ENCODE peak calls at places on chromosomes 7 and 10, in five cellular contexts. One of them, this sample, is unnamed.

GRCh38 chr10:72007246-72007892 is 43.2 kb downstream of the CHST3 start:
- DNase-seq in GM04504: no peak
- DNase-seq in stimulated activated CD4-positive, alpha-beta T cell treated with anti-CD3 and anti-CD28 coated beads, TNF-alpha, amount 100 ng/mL, for 4 hours: no peak
- DNase-seq in aorta: no peak
- DNase-seq in activated gamma-delta T cell treated with Interleukin-2 at 50 U/mL for 16 hours: no peak
- DNase-seq in this sample: no peak

GRCh38 chr10:119355930-119356329 is 148.6 kb downstream of the GRK5 start:
- DNase-seq in GM04504: no peak
- DNase-seq in stimulated activated CD4-positive, alpha-beta T cell treated with anti-CD3 and anti-CD28 coated beads, TNF-alpha, amount 100 ng/mL, for 4 hours: no peak
- DNase-seq in aorta: no peak
- DNase-seq in activated gamma-delta T cell treated with Interleukin-2 at 50 U/mL for 16 hours: no peak
- DNase-seq in this sample: no peak

GRCh38 chr7:99407849-99408346 is 499 bp downstream of the PDAP1 start:
- DNase-seq in GM04504: peak; percentile 58
- DNase-seq in stimulated activated CD4-positive, alpha-beta T cell treated with anti-CD3 and anti-CD28 coated beads, TNF-alpha, amount 100 ng/mL, for 4 hours: peak; percentile 25
- DNase-seq in aorta: peak; percentile 94
- DNase-seq in activated gamma-delta T cell treated with Interleukin-2 at 50 U/mL for 16 hours: peak; percentile 28
- DNase-seq in this sample: peak; percentile 9

GRCh38 chr7:53121374-53121773 is 85.9 kb downstream of the POM121L12 start:
- DNase-seq in GM04504: no peak
- DNase-seq in stimulated activated CD4-positive, alpha-beta T cell treated with anti-CD3 and anti-CD28 coated beads, TNF-alpha, amount 100 ng/mL, for 4 hours: no peak
- DNase-seq in aorta: no peak
- DNase-seq in activated gamma-delta T cell treated with Interleukin-2 at 50 U/mL for 16 hours: no peak
- DNase-seq in this sample: no peak

GRCh38 chr7:106418094-106418493 is 133.3 kb upstream of the NAMPT start:
- DNase-seq in GM04504: no peak
- DNase-seq in stimulated activated CD4-positive, alpha-beta T cell treated with anti-CD3 and anti-CD28 coated beads, TNF-alpha, amount 100 ng/mL, for 4 hours: no peak
- DNase-seq in aorta: no peak
- DNase-seq in activated gamma-delta T cell treated with Interleukin-2 at 50 U/mL for 16 hours: no peak
- DNase-seq in this sample: no peak

GRCh38 chr10:117590516-117590915 is 48.0 kb downstream of the EMX2 start:
- DNase-seq in GM04504: no peak
- DNase-seq in stimulated activated CD4-positive, alpha-beta T cell treated with anti-CD3 and anti-CD28 coated beads, TNF-alpha, amount 100 ng/mL, for 4 hours: no peak
- DNase-seq in aorta: no peak
- DNase-seq in activated gamma-delta T cell treated with Interleukin-2 at 50 U/mL for 16 hours: no peak
- DNase-seq in this sample: no peak

GRCh38 chr10:16646474-16647059 is 124.9 kb upstream of the C1QL3 start:
- DNase-seq in GM04504: no peak
- DNase-seq in stimulated activated CD4-positive, alpha-beta T cell treated with anti-CD3 and anti-CD28 coated beads, TNF-alpha, amount 100 ng/mL, for 4 hours: no peak
- DNase-seq in aorta: no peak
- DNase-seq in activated gamma-delta T cell treated with Interleukin-2 at 50 U/mL for 16 hours: no peak
- DNase-seq in this sample: no peak

GRCh38 chr7:113078321-113078720 is 8.3 kb downstream of the GPR85 start:
- DNase-seq in GM04504: no peak
- DNase-seq in stimulated activated CD4-positive, alpha-beta T cell treated with anti-CD3 and anti-CD28 coated beads, TNF-alpha, amount 100 ng/mL, for 4 hours: no peak
- DNase-seq in aorta: no peak
- DNase-seq in activated gamma-delta T cell treated with Interleukin-2 at 50 U/mL for 16 hours: no peak
- DNase-seq in this sample: no peak

GRCh38 chr10:77350134-77350533 is 287.5 kb downstream of the KCNMA1 start:
- DNase-seq in GM04504: no peak
- DNase-seq in stimulated activated CD4-positive, alpha-beta T cell treated with anti-CD3 and anti-CD28 coated beads, TNF-alpha, amount 100 ng/mL, for 4 hours: no peak
- DNase-seq in aorta: no peak
- DNase-seq in activated gamma-delta T cell treated with Interleukin-2 at 50 U/mL for 16 hours: no peak
- DNase-seq in this sample: no peak

GRCh38 chr7:67019562-67020390 is 23.1 kb downstream of the TYW1 start:
- DNase-seq in GM04504: peak; percentile 35
- DNase-seq in stimulated activated CD4-positive, alpha-beta T cell treated with anti-CD3 and anti-CD28 coated beads, TNF-alpha, amount 100 ng/mL, for 4 hours: no peak
- DNase-seq in aorta: no peak
- DNase-seq in activated gamma-delta T cell treated with Interleukin-2 at 50 U/mL for 16 hours: no peak
- DNase-seq in this sample: no peak

GRCh38 chr7:317643-318405 is 27.9 kb downstream of the FOXL3 start:
- DNase-seq in GM04504: no peak
- DNase-seq in stimulated activated CD4-positive, alpha-beta T cell treated with anti-CD3 and anti-CD28 coated beads, TNF-alpha, amount 100 ng/mL, for 4 hours: no peak
- DNase-seq in aorta: peak; percentile 12
- DNase-seq in activated gamma-delta T cell treated with Interleukin-2 at 50 U/mL for 16 hours: no peak
- DNase-seq in this sample: no peak

GRCh38 chr7:79692015-79692414 is 238.5 kb upstream of the MAGI2 start:
- DNase-seq in GM04504: peak; percentile 24
- DNase-seq in stimulated activated CD4-positive, alpha-beta T cell treated with anti-CD3 and anti-CD28 coated beads, TNF-alpha, amount 100 ng/mL, for 4 hours: no peak
- DNase-seq in aorta: no peak
- DNase-seq in activated gamma-delta T cell treated with Interleukin-2 at 50 U/mL for 16 hours: no peak
- DNase-seq in this sample: no peak

GRCh38 chr7:137399827-137400823 is 56.6 kb upstream of the PTN start:
- DNase-seq in GM04504: no peak
- DNase-seq in stimulated activated CD4-positive, alpha-beta T cell treated with anti-CD3 and anti-CD28 coated beads, TNF-alpha, amount 100 ng/mL, for 4 hours: no peak
- DNase-seq in aorta: no peak
- DNase-seq in activated gamma-delta T cell treated with Interleukin-2 at 50 U/mL for 16 hours: no peak
- DNase-seq in this sample: no peak

GRCh38 chr7:65338346-65338745 is 35.3 kb upstream of the ZNF92 start:
- DNase-seq in GM04504: no peak
- DNase-seq in stimulated activated CD4-positive, alpha-beta T cell treated with anti-CD3 and anti-CD28 coated beads, TNF-alpha, amount 100 ng/mL, for 4 hours: no peak
- DNase-seq in aorta: no peak
- DNase-seq in activated gamma-delta T cell treated with Interleukin-2 at 50 U/mL for 16 hours: no peak
- DNase-seq in this sample: no peak

GRCh38 chr10:69045441-69046300 is 42.2 kb upstream of the SRGN start:
- DNase-seq in GM04504: no peak
- DNase-seq in stimulated activated CD4-positive, alpha-beta T cell treated with anti-CD3 and anti-CD28 coated beads, TNF-alpha, amount 100 ng/mL, for 4 hours: no peak
- DNase-seq in aorta: no peak
- DNase-seq in activated gamma-delta T cell treated with Interleukin-2 at 50 U/mL for 16 hours: no peak
- DNase-seq in this sample: peak; percentile 34

GRCh38 chr10:1133495-1134045 is 77.4 kb downstream of the WDR37 start:
- DNase-seq in GM04504: no peak
- DNase-seq in stimulated activated CD4-positive, alpha-beta T cell treated with anti-CD3 and anti-CD28 coated beads, TNF-alpha, amount 100 ng/mL, for 4 hours: no peak
- DNase-seq in aorta: no peak
- DNase-seq in activated gamma-delta T cell treated with Interleukin-2 at 50 U/mL for 16 hours: no peak
- DNase-seq in this sample: no peak

GRCh38 chr7:33932832-33933468 is 27.6 kb downstream of the BMPER start:
- DNase-seq in GM04504: peak; percentile 90
- DNase-seq in stimulated activated CD4-positive, alpha-beta T cell treated with anti-CD3 and anti-CD28 coated beads, TNF-alpha, amount 100 ng/mL, for 4 hours: peak; percentile 21
- DNase-seq in aorta: peak; percentile 92
- DNase-seq in activated gamma-delta T cell treated with Interleukin-2 at 50 U/mL for 16 hours: peak; percentile 36
- DNase-seq in this sample: peak; percentile 30

GRCh38 chr10:133258066-133258817 is 18.4 kb downstream of the ADAM8 start:
- DNase-seq in GM04504: no peak
- DNase-seq in stimulated activated CD4-positive, alpha-beta T cell treated with anti-CD3 and anti-CD28 coated beads, TNF-alpha, amount 100 ng/mL, for 4 hours: no peak
- DNase-seq in aorta: no peak
- DNase-seq in activated gamma-delta T cell treated with Interleukin-2 at 50 U/mL for 16 hours: peak; percentile 22
- DNase-seq in this sample: no peak

GRCh38 chr7:89760690-89761089 is 393.6 kb upstream of the STEAP1 start:
- DNase-seq in GM04504: no peak
- DNase-seq in stimulated activated CD4-positive, alpha-beta T cell treated with anti-CD3 and anti-CD28 coated beads, TNF-alpha, amount 100 ng/mL, for 4 hours: no peak
- DNase-seq in aorta: peak; percentile 31
- DNase-seq in activated gamma-delta T cell treated with Interleukin-2 at 50 U/mL for 16 hours: no peak
- DNase-seq in this sample: no peak

GRCh38 chr10:122786269-122786668 is 59.4 kb downstream of the CUZD1 start:
- DNase-seq in GM04504: peak; percentile 0
- DNase-seq in stimulated activated CD4-positive, alpha-beta T cell treated with anti-CD3 and anti-CD28 coated beads, TNF-alpha, amount 100 ng/mL, for 4 hours: no peak
- DNase-seq in aorta: no peak
- DNase-seq in activated gamma-delta T cell treated with Interleukin-2 at 50 U/mL for 16 hours: no peak
- DNase-seq in this sample: no peak

GRCh38 chr10:523925-524324 is 165.5 kb downstream of the DIP2C start:
- DNase-seq in GM04504: no peak
- DNase-seq in stimulated activated CD4-positive, alpha-beta T cell treated with anti-CD3 and anti-CD28 coated beads, TNF-alpha, amount 100 ng/mL, for 4 hours: no peak
- DNase-seq in aorta: no peak
- DNase-seq in activated gamma-delta T cell treated with Interleukin-2 at 50 U/mL for 16 hours: no peak
- DNase-seq in this sample: no peak

GRCh38 chr7:148729984-148730733 is 31.5 kb downstream of the CUL1 start:
- DNase-seq in GM04504: no peak
- DNase-seq in stimulated activated CD4-positive, alpha-beta T cell treated with anti-CD3 and anti-CD28 coated beads, TNF-alpha, amount 100 ng/mL, for 4 hours: no peak
- DNase-seq in aorta: no peak
- DNase-seq in activated gamma-delta T cell treated with Interleukin-2 at 50 U/mL for 16 hours: no peak
- DNase-seq in this sample: no peak

This sample was measured in effector memory CD8-positive, alpha-beta T cell.